ENCODE peak calls at places on chromosomes 11 and 22, in five cellular contexts. One of them, this sample, is unnamed.

GRCh38 chr11:6574816-6575715 is 28.4 kb downstream of the RRP8 start:
- DNase-seq in AG09309: no peak
- DNase-seq in brain microvascular endothelial cell: no peak
- DNase-seq in SK-N-SH: no peak
- DNase-seq in stomach: no peak
- DNase-seq in this sample: no peak

GRCh38 chr22:43830931-43831560 is 18.9 kb upstream of the EFCAB6 start:
- DNase-seq in AG09309: no peak
- DNase-seq in brain microvascular endothelial cell: no peak
- DNase-seq in SK-N-SH: no peak
- DNase-seq in stomach: no peak
- DNase-seq in this sample: no peak

GRCh38 chr11:129896062-129896461 is 684 bp upstream of the NFRKB start:
- DNase-seq in AG09309: no peak
- DNase-seq in brain microvascular endothelial cell: no peak
- DNase-seq in SK-N-SH: peak
- DNase-seq in stomach: no peak
- DNase-seq in this sample: no peak

GRCh38 chr11:17643506-17644405 is 75.6 kb upstream of the MYOD1 start:
- DNase-seq in AG09309: no peak
- DNase-seq in brain microvascular endothelial cell: no peak
- DNase-seq in SK-N-SH: peak
- DNase-seq in stomach: no peak
- DNase-seq in this sample: no peak

GRCh38 chr11:60950933-60951610 is 904 bp downstream of the SLC15A3 start:
- DNase-seq in AG09309: no peak
- DNase-seq in brain microvascular endothelial cell: no peak
- DNase-seq in SK-N-SH: no peak
- DNase-seq in stomach: peak
- DNase-seq in this sample: no peak

GRCh38 chr11:76888989-76889388 is 28.3 kb downstream of the ACER3 start:
- DNase-seq in AG09309: no peak
- DNase-seq in brain microvascular endothelial cell: peak
- DNase-seq in SK-N-SH: no peak
- DNase-seq in stomach: no peak
- DNase-seq in this sample: no peak

GRCh38 chr11:73465019-73465675 is 88.9 kb downstream of the RELT start:
- DNase-seq in AG09309: no peak
- DNase-seq in brain microvascular endothelial cell: no peak
- DNase-seq in SK-N-SH: peak
- DNase-seq in stomach: no peak
- DNase-seq in this sample: no peak

GRCh38 chr11:14413307-14414072 is 54.5 kb upstream of the RRAS2 start:
- DNase-seq in AG09309: no peak
- DNase-seq in brain microvascular endothelial cell: peak
- DNase-seq in SK-N-SH: no peak
- DNase-seq in stomach: no peak
- DNase-seq in this sample: no peak

GRCh38 chr11:15406952-15407351 is 292.2 kb downstream of the INSC start:
- DNase-seq in AG09309: no peak
- DNase-seq in brain microvascular endothelial cell: no peak
- DNase-seq in SK-N-SH: no peak
- DNase-seq in stomach: no peak
- DNase-seq in this sample: no peak

GRCh38 chr11:64969209-64969608 is 2.7 kb downstream of the MAJIN start:
- DNase-seq in AG09309: no peak
- DNase-seq in brain microvascular endothelial cell: peak
- DNase-seq in SK-N-SH: no peak
- DNase-seq in stomach: no peak
- DNase-seq in this sample: no peak

GRCh38 chr22:46280999-46281623 is 13.3 kb downstream of the TTC38 start:
- DNase-seq in AG09309: no peak
- DNase-seq in brain microvascular endothelial cell: no peak
- DNase-seq in SK-N-SH: no peak
- DNase-seq in stomach: no peak
- DNase-seq in this sample: peak

GRCh38 chr11:20754957-20755356 is 85.6 kb downstream of the NELL1 start:
- DNase-seq in AG09309: no peak
- DNase-seq in brain microvascular endothelial cell: no peak
- DNase-seq in SK-N-SH: peak
- DNase-seq in stomach: no peak
- DNase-seq in this sample: no peak

GRCh38 chr11:8833568-8834275 is 77.3 kb upstream of the AKIP1 start:
- DNase-seq in AG09309: no peak
- DNase-seq in brain microvascular endothelial cell: no peak
- DNase-seq in SK-N-SH: no peak
- DNase-seq in stomach: no peak
- DNase-seq in this sample: no peak

GRCh38 chr11:16028406-16028805 is 327.9 kb downstream of the SOX6 start:
- DNase-seq in AG09309: no peak
- DNase-seq in brain microvascular endothelial cell: peak
- DNase-seq in SK-N-SH: no peak
- DNase-seq in stomach: no peak
- DNase-seq in this sample: no peak

GRCh38 chr11:82494988-82495432 is 238.7 kb downstream of the FAM181B start:
- DNase-seq in AG09309: no peak
- DNase-seq in brain microvascular endothelial cell: no peak
- DNase-seq in SK-N-SH: peak
- DNase-seq in stomach: no peak
- DNase-seq in this sample: no peak

GRCh38 chr11:27995082-27995481 is 112.9 kb downstream of the KIF18A start:
- DNase-seq in AG09309: peak
- DNase-seq in brain microvascular endothelial cell: no peak
- DNase-seq in SK-N-SH: no peak
- DNase-seq in stomach: no peak
- DNase-seq in this sample: no peak

GRCh38 chr11:81222491-81222890 is 1511.2 kb downstream of the FAM181B start:
- DNase-seq in AG09309: no peak
- DNase-seq in brain microvascular endothelial cell: no peak
- DNase-seq in SK-N-SH: no peak
- DNase-seq in stomach: no peak
- DNase-seq in this sample: no peak

GRCh38 chr22:23180301-23180892 is at the start of gene BCR:
- DNase-seq in AG09309: peak
- DNase-seq in brain microvascular endothelial cell: peak
- DNase-seq in SK-N-SH: peak
- DNase-seq in stomach: peak
- DNase-seq in this sample: peak

GRCh38 chr11:68651208-68651984 is 32.9 kb upstream of the GAL start:
- DNase-seq in AG09309: no peak
- DNase-seq in brain microvascular endothelial cell: peak
- DNase-seq in SK-N-SH: no peak
- DNase-seq in stomach: no peak
- DNase-seq in this sample: no peak

GRCh38 chr22:38109391-38110000 is 988 bp downstream of the BAIAP2L2 start:
- DNase-seq in AG09309: no peak
- DNase-seq in brain microvascular endothelial cell: no peak
- DNase-seq in SK-N-SH: no peak
- DNase-seq in stomach: no peak
- DNase-seq in this sample: no peak

GRCh38 chr11:33775064-33775807 is 916 bp upstream of the FBXO3 start:
- DNase-seq in AG09309: no peak
- DNase-seq in brain microvascular endothelial cell: no peak
- DNase-seq in SK-N-SH: no peak
- DNase-seq in stomach: no peak
- DNase-seq in this sample: no peak

GRCh38 chr22:28896611-28897010 is 13.2 kb downstream of the ZNRF3 start:
- DNase-seq in AG09309: no peak
- DNase-seq in brain microvascular endothelial cell: no peak
- DNase-seq in SK-N-SH: no peak
- DNase-seq in stomach: no peak
- DNase-seq in this sample: no peak

GRCh38 chr22:41405588-41405987 is 23.8 kb downstream of the TEF start:
- DNase-seq in AG09309: no peak
- DNase-seq in brain microvascular endothelial cell: no peak
- DNase-seq in SK-N-SH: no peak
- DNase-seq in stomach: no peak
- DNase-seq in this sample: no peak

GRCh38 chr22:22710719-22711531 is 66.5 kb downstream of the GGTLC2 start:
- DNase-seq in AG09309: no peak
- DNase-seq in brain microvascular endothelial cell: peak
- DNase-seq in SK-N-SH: peak
- DNase-seq in stomach: peak
- DNase-seq in this sample: peak

GRCh38 chr11:80669620-80670019 is 1228.8 kb upstream of the TENM4 start:
- DNase-seq in AG09309: no peak
- DNase-seq in brain microvascular endothelial cell: no peak
- DNase-seq in SK-N-SH: peak
- DNase-seq in stomach: no peak
- DNase-seq in this sample: no peak

GRCh38 chr22:37267128-37267587 is 15.2 kb upstream of the CYTH4 start:
- DNase-seq in AG09309: no peak
- DNase-seq in brain microvascular endothelial cell: no peak
- DNase-seq in SK-N-SH: peak
- DNase-seq in stomach: peak
- DNase-seq in this sample: peak

GRCh38 chr11:73399159-73400090 is 23.2 kb downstream of the RELT start:
- DNase-seq in AG09309: no peak
- DNase-seq in brain microvascular endothelial cell: peak
- DNase-seq in SK-N-SH: no peak
- DNase-seq in stomach: no peak
- DNase-seq in this sample: no peak

GRCh38 chr11:130197386-130198035 is 37.9 kb downstream of the ST14 start:
- DNase-seq in AG09309: no peak
- DNase-seq in brain microvascular endothelial cell: no peak
- DNase-seq in SK-N-SH: no peak
- DNase-seq in stomach: no peak
- DNase-seq in this sample: no peak

GRCh38 chr11:133907841-133908241 is 48.9 kb downstream of the IGSF9B start:
- DNase-seq in AG09309: no peak
- DNase-seq in brain microvascular endothelial cell: no peak
- DNase-seq in SK-N-SH: no peak
- DNase-seq in stomach: no peak
- DNase-seq in this sample: no peak

GRCh38 chr11:86292912-86293606 is 9.0 kb upstream of the HIKESHI start:
- DNase-seq in AG09309: no peak
- DNase-seq in brain microvascular endothelial cell: no peak
- DNase-seq in SK-N-SH: no peak
- DNase-seq in stomach: no peak
- DNase-seq in this sample: no peak

GRCh38 chr11:18705651-18706281 is 7.2 kb downstream of the TMEM86A start:
- DNase-seq in AG09309: no peak
- DNase-seq in brain microvascular endothelial cell: no peak
- DNase-seq in SK-N-SH: peak
- DNase-seq in stomach: peak
- DNase-seq in this sample: peak

GRCh38 chr11:69518081-69518950 is 36.9 kb downstream of the LINC01488 start:
- DNase-seq in AG09309: peak
- DNase-seq in brain microvascular endothelial cell: peak
- DNase-seq in SK-N-SH: no peak
- DNase-seq in stomach: no peak
- DNase-seq in this sample: no peak

GRCh38 chr22:48140261-48140660 is 1377.8 kb downstream of the TBC1D22A start:
- DNase-seq in AG09309: no peak
- DNase-seq in brain microvascular endothelial cell: no peak
- DNase-seq in SK-N-SH: no peak
- DNase-seq in stomach: no peak
- DNase-seq in this sample: no peak

GRCh38 chr22:48143856-48144255 is 1381.4 kb downstream of the TBC1D22A start:
- DNase-seq in AG09309: no peak
- DNase-seq in brain microvascular endothelial cell: no peak
- DNase-seq in SK-N-SH: no peak
- DNase-seq in stomach: no peak
- DNase-seq in this sample: no peak

GRCh38 chr22:48141301-48141700 is 1378.9 kb downstream of the TBC1D22A start:
- DNase-seq in AG09309: no peak
- DNase-seq in brain microvascular endothelial cell: no peak
- DNase-seq in SK-N-SH: no peak
- DNase-seq in stomach: no peak
- DNase-seq in this sample: no peak

GRCh38 chr22:48144318-48144717 is 1381.9 kb downstream of the TBC1D22A start:
- DNase-seq in AG09309: no peak
- DNase-seq in brain microvascular endothelial cell: no peak
- DNase-seq in SK-N-SH: no peak
- DNase-seq in stomach: no peak
- DNase-seq in this sample: no peak

GRCh38 chr22:48142388-48142787 is 1379.9 kb downstream of the TBC1D22A start:
- DNase-seq in AG09309: no peak
- DNase-seq in brain microvascular endothelial cell: no peak
- DNase-seq in SK-N-SH: no peak
- DNase-seq in stomach: no peak
- DNase-seq in this sample: no peak
- TF ChIP-seq CTCF in AG09309: no peak
- TF ChIP-seq CTCF in brain microvascular endothelial cell: no peak
- TF ChIP-seq CTCF in SK-N-SH: no peak
- TF ChIP-seq CTCF in stomach: no peak
- TF ChIP-seq CTCF in this sample: no peak

DNA sequence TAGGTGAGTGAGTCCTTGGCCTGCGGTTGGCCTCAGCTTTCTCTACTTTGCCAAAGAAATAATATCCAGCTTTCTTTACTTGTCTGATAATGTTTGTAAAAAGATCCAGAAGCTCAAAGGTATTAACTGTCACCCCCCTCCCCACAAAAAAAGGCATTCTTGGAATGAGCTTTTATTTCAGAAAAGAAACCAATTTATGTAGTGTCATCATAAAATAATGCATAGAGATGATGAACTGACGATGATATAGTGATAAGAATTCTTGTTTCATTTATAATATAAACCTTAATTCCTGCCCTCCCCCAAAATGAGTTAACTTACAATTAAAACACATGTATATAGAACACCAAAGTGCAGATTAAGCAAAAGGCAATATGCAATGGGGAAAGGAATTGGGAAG is 191.4 kb downstream of the LARGE1 start:
- DNase-seq in AG09309: no peak
- DNase-seq in brain microvascular endothelial cell: no peak
- DNase-seq in SK-N-SH: no peak
- DNase-seq in stomach: no peak
- DNase-seq in this sample: no peak
- TF ChIP-seq CTCF in AG09309: no peak
- TF ChIP-seq CTCF in brain microvascular endothelial cell: no peak
- TF ChIP-seq CTCF in SK-N-SH: no peak
- TF ChIP-seq CTCF in stomach: no peak
- TF ChIP-seq CTCF in this sample: no peak

GRCh38 chr22:25080855-25081254 is 118.8 kb upstream of the CRYBB3 start:
- DNase-seq in AG09309: no peak
- DNase-seq in brain microvascular endothelial cell: no peak
- DNase-seq in SK-N-SH: no peak
- DNase-seq in stomach: no peak
- DNase-seq in this sample: no peak
- TF ChIP-seq CTCF in AG09309: no peak
- TF ChIP-seq CTCF in brain microvascular endothelial cell: no peak
- TF ChIP-seq CTCF in SK-N-SH: no peak
- TF ChIP-seq CTCF in stomach: no peak
- TF ChIP-seq CTCF in this sample: no peak

GRCh38 chr11:38416141-38416540 is 1818.1 kb upstream of the RAG2 start:
- DNase-seq in AG09309: no peak
- DNase-seq in brain microvascular endothelial cell: no peak
- DNase-seq in SK-N-SH: no peak
- DNase-seq in stomach: no peak
- DNase-seq in this sample: no peak

DNA sequence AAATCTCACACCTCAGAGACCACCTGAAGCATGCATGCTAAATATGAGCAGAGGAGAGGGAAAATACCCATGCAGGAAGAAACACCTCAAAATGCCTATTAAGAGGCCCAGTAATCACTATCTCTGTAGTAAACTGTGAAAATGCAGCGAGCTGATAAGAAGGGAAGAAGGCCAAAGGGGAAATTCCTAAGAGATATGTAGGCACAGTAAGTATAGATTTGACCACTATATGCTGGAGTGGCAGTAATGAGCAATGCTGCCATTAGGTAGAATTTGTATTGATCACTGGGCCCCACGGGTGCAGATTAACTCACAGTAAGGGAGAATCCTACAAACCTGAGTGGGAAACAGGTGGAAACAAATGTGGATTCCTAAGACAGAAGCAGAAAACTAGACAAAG is 1813.1 kb upstream of the RAG2 start:
- DNase-seq in AG09309: no peak
- DNase-seq in brain microvascular endothelial cell: no peak
- DNase-seq in SK-N-SH: no peak
- DNase-seq in stomach: no peak
- DNase-seq in this sample: no peak
- TF ChIP-seq CTCF in AG09309: no peak
- TF ChIP-seq CTCF in brain microvascular endothelial cell: peak
- TF ChIP-seq CTCF in SK-N-SH: peak
- TF ChIP-seq CTCF in stomach: no peak
- TF ChIP-seq CTCF in this sample: no peak

This sample was measured in Peyer's patch.